ENCODE peak calls at places on chromosomes 12 and 14, in six cellular contexts. L, P, O, F, V and W are unnamed samples.

GRCh38 chr14:34713681-34714319 is 593 bp downstream of the CFL2 start:
- DNase-seq in L (no peak), O (peak), V (peak), P (peak), F (no peak), W (peak)

GRCh38 chr14:85528080-85528881 is 1.7 kb upstream of the FLRT2 start:
- DNase-seq in V (no peak), F (no peak), P (no peak), O (no peak), L (peak), W (peak)

GRCh38 chr14:36091096-36091495 is 85.4 kb downstream of the PTCSC3 start:
- DNase-seq in L (no peak), O (no peak), P (no peak), V (no peak), F (peak), W (peak)

GRCh38 chr14:91980157-91980556 is 32.7 kb upstream of the FBLN5 start:
- DNase-seq in P (no peak), V (no peak), L (no peak), F (peak), O (peak), W (peak)

GRCh38 chr14:50906326-50906725 is 34.5 kb downstream of the ABHD12B start:
- DNase-seq in O (no peak), V (no peak), L (no peak), F (no peak), P (no peak), W (no peak)

GRCh38 chr14:20782280-20782890 is 1.3 kb downstream of the RNASE6 start:
- DNase-seq in L (no peak), P (peak), F (no peak), O (no peak), V (peak), W (no peak)

GRCh38 chr12:27163048-27163715 is 80.8 kb upstream of the C12orf71 start:
- DNase-seq in F (no peak), P (no peak), L (no peak), V (no peak), O (no peak), W (no peak)

GRCh38 chr12:113852273-113852672 is 113.9 kb downstream of the RBM19 start:
- DNase-seq in F (no peak), P (no peak), L (no peak), O (no peak), V (no peak), W (no peak)

GRCh38 chr14:42927313-42927712 is 1320.6 kb downstream of the LRFN5 start:
- DNase-seq in V (no peak), P (no peak), L (no peak), F (no peak), O (no peak), W (no peak)

GRCh38 chr12:117409286-117409685 is 47.9 kb upstream of the NOS1 start:
- DNase-seq in O (no peak), V (no peak), L (no peak), F (no peak), P (no peak), W (no peak)

GRCh38 chr12:106133136-106134087 is 5.3 kb downstream of the NUAK1 start:
- DNase-seq in O (no peak), V (no peak), P (no peak), L (no peak), F (no peak), W (no peak)

GRCh38 chr12:102958073-102958829 is 777 bp downstream of the ASCL1 start:
- DNase-seq in O (peak), F (no peak), L (no peak), V (peak), P (no peak), W (no peak)

GRCh38 chr12:108526482-108527234 is 11.6 kb downstream of the FICD start:
- DNase-seq in V (no peak), L (no peak), F (no peak), P (no peak), O (no peak), W (no peak)

GRCh38 chr14:92552066-92552465 is 38.5 kb downstream of the RIN3 start:
- DNase-seq in V (peak), L (no peak), F (no peak), O (no peak), P (no peak), W (no peak)

DNA sequence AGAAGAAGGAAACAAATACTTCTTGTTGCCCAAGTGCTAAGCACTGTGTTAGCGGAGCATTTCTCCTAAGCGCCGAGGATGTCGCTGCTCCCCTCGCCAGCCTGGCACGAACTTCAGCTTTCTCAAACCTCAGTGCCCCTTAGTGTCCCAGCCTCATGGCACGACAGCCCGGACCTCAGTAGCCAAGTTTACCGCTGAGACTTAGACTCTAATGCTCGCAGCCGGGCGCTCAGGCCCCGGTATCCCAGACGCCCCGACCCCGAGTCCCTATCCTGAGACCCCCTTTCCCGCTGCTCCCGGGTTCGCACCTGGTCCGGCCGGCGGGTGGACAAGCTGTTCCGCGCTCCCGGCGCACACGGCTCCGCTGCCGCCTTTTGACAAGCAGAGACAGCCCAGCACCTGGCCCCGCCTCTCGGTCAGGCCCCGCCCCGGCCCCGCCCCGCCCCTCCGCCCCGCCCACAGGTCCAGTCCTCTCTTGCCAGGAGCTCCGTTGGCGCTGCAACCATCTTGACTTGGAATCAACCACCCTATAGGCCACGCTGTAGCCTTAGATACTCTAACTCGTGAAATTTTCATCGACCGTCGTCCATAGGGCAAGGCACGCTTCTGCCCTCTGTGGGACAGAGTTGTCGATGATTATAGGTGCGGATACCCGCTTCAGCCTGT is at the start of gene VDR:
- DNase-seq in P (peak), L (peak), F (peak), V (peak), O (peak), W (no peak)
- TF ChIP-seq CTCF in P (peak), L (no peak), F (peak), V (peak), O (peak), W (peak)

DNA sequence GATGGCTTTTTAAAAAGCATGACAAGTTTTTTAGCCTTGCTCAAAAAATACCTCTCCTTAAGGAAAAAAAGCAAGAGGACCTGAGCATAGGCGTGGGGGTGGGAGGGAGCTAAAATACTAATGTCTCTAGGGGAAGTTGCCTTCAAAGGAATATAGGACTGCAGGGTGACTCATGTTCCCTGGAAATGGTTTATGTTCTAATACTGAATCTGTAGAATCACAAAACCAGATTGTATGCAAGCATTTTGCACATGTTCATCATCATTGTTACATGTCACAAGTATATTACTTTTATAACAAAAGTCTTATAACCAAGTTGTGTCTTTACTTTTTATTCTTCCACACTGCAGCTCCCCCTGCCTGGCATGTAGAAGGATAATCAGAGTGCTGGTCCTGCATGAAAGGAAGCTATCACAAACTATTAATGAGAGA is 36.6 kb downstream of the GPR135 start:
- DNase-seq in L (no peak), V (peak), F (peak), O (no peak), P (peak), W (no peak)
- TF ChIP-seq CTCF in L (peak), V (no peak), F (peak), O (no peak), P (peak), W (peak)

GRCh38 chr12:133046698-133047097 is 9.4 kb downstream of the ZNF84 start:
- DNase-seq in V (no peak), O (no peak), F (no peak), L (no peak), P (no peak), W (no peak)
- TF ChIP-seq CTCF in V (no peak), O (no peak), F (no peak), L (no peak), P (no peak), W (no peak)

GRCh38 chr12:6059221-6059620 is 65.2 kb downstream of the VWF start:
- DNase-seq in P (no peak), V (no peak), O (no peak), L (no peak), F (no peak), W (no peak)

GRCh38 chr12:6059860-6060565 is 64.5 kb downstream of the VWF start:
- DNase-seq in L (no peak), O (no peak), F (no peak), P (no peak), V (no peak), W (no peak)

GRCh38 chr12:6056406-6057211 is 67.9 kb downstream of the VWF start:
- DNase-seq in V (peak), F (no peak), P (peak), L (no peak), O (no peak), W (no peak)

GRCh38 chr12:6058481-6059161 is 65.8 kb downstream of the VWF start:
- DNase-seq in L (no peak), F (no peak), V (no peak), O (no peak), P (no peak), W (no peak)

DNA sequence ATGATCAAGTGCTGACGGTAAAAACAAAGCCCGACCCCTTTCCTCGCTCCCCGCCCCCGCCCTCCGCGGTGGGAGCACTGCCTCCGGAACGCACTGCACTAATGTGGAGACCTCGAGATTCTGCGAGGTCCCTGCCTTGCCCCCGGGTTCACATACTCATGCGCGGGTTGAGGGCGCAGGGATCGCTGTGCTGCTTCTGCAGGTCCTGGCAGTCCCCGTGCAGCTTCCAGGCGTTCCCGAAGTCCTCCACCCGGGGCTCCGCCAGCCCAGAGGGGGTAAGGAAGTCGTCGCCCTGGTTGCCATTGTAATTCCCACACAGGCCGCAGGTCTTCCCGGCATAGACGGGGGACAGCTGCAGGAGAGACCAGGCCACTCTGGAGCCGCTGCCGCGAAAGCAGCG is 66.8 kb downstream of the VWF start:
- DNase-seq in P (no peak), V (no peak), O (no peak), L (no peak), F (no peak), W (no peak)
- TF ChIP-seq CTCF in P (no peak), V (no peak), O (no peak), L (no peak), F (no peak), W (no peak)

GRCh38 chr12:115158816-115159215 is 474.8 kb upstream of the TBX3 start:
- DNase-seq in F (no peak), O (no peak), P (no peak), V (no peak), L (no peak), W (no peak)
- TF ChIP-seq CTCF in F (no peak), O (no peak), P (no peak), V (no peak), L (no peak), W (no peak)

GRCh38 chr14:97185186-97185585 is 388.0 kb downstream of the VRK1 start:
- DNase-seq in V (peak), L (no peak), F (no peak), P (peak), O (no peak), W (no peak)
- TF ChIP-seq CTCF in V (peak), L (no peak), F (no peak), P (peak), O (peak), W (peak)

GRCh38 chr14:55841625-55842024 is 261.6 kb downstream of the KTN1 start:
- DNase-seq in O (no peak), F (no peak), V (no peak), L (no peak), P (no peak), W (no peak)

GRCh38 chr14:55845963-55846851 is 266.2 kb downstream of the KTN1 start:
- DNase-seq in O (no peak), V (peak), L (no peak), P (no peak), F (no peak), W (no peak)

GRCh38 chr14:55846852-55847471 is 267.0 kb downstream of the KTN1 start:
- DNase-seq in V (no peak), L (no peak), P (no peak), O (no peak), F (no peak), W (no peak)

GRCh38 chr14:55840821-55841220 is 260.8 kb downstream of the KTN1 start:
- DNase-seq in F (no peak), L (no peak), V (no peak), P (no peak), O (no peak), W (no peak)

GRCh38 chr14:55843718-55844403 is 263.9 kb downstream of the KTN1 start:
- DNase-seq in O (no peak), F (no peak), P (no peak), L (no peak), V (no peak), W (no peak)
- TF ChIP-seq CTCF in O (no peak), F (peak), P (peak), L (no peak), V (peak), W (peak)

DNA sequence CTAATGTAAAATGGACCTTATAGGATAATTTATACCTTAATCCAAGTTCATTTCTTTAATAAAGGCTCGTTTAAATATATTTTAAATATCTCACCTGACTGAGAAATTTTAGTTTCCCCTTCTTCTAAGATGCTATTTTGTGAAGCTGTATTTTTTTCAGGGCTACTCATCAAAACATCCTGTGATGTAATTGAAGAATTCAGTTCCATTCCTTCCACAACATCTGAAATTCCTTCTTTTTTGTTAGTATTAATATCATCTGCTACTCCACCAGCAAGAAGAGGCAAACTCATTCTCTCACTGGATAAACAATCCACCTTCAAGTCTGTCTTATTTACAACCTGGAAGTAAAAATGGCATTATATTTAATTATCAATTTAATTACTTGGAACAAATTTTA is 22.5 kb downstream of the LGALS3 start:
- DNase-seq in V (no peak), L (no peak), P (no peak), O (no peak), F (no peak), W (no peak)
- TF ChIP-seq CTCF in V (no peak), L (no peak), P (no peak), O (no peak), F (no peak), W (no peak)

DNA sequence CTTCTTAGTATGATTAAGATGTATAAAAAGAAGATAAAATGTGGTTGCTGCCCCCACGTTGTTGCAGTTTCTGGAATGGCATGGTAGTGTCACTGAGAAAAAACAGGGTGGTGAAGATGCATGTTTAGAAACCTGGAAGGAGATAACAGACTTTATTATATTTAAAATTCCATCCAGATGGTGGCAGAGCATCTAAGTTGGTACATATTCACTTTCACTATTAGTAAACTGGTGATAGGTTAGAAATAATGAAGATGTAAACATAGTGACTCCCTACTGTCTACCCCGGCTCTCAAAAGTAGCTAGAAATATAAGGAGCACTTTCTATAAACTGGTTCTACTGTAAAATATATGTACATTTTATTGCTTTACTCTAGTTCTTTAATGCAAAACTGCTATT is 279.4 kb downstream of the NPAS3 start:
- DNase-seq in P (no peak), O (no peak), V (no peak), F (no peak), L (no peak), W (no peak)
- TF ChIP-seq CTCF in P (no peak), O (no peak), V (no peak), F (no peak), L (no peak), W (no peak)